ENCODE peak calls at places on chromosomes 6 and 20, in nine cellular contexts. V is T-helper 2 cell; G is T-helper 1 cell; W is activated CD8-positive, alpha-beta T cell treated with anti-CD3 and anti-CD28 coated beads for 36 hours; F is dermis blood vessel endothelial cell; M is HuH-7.5; H is NCI-H1092 treated with DMSO at 0.1 percent for 48 hours; Z is stimulated activated CD8-positive, alpha-beta memory T cell treated with anti-CD3 and anti-CD28 coated beads, Interleukin-15, amount 100 ng/mL, for 4 hours; K is stimulated activated CD4-positive, alpha-beta T cell treated with anti-CD3 and anti-CD28 coated beads, Interleukin-1b, Interleukin-23, amount 100 ng/mL, for 24 hours. C is an unnamed sample.

GRCh38 chr6:30915591-30915946 is 1.5 kb downstream of the VARS2 start:
- DNase-seq in M (peak), V (peak), F (peak), W (peak), G (no peak), H (peak), Z (no peak), K (no peak), C (peak)

GRCh38 chr20:51481311-51481997 is 61.1 kb downstream of the NFATC2 start:
- DNase-seq in F (peak), Z (peak), K (no peak), M (no peak), G (no peak), W (peak), V (peak), H (no peak), C (peak)

GRCh38 chr6:46549155-46549554 is 57.9 kb upstream of the RCAN2 start:
- DNase-seq in V (no peak), G (no peak), K (no peak), F (no peak), M (no peak), W (no peak), H (no peak), Z (no peak), C (no peak)

GRCh38 chr6:28531479-28532128 is 5.9 kb downstream of the GPX5 start:
- DNase-seq in Z (no peak), H (no peak), K (no peak), V (no peak), F (no peak), M (no peak), G (no peak), W (no peak), C (no peak)

GRCh38 chr20:57562541-57563465 is 1.9 kb downstream of the PCK1 start:
- DNase-seq in H (no peak), M (no peak), V (no peak), G (no peak), F (no peak), Z (no peak), K (no peak), W (no peak), C (no peak)

GRCh38 chr6:111692327-111693164 is 86.9 kb upstream of the TRAF3IP2 start:
- DNase-seq in G (no peak), K (no peak), V (no peak), W (no peak), H (no peak), F (peak), M (no peak), Z (no peak), C (no peak)

GRCh38 chr6:107576852-107577251 is 86.9 kb downstream of the SOBP start:
- DNase-seq in V (peak), H (no peak), K (no peak), M (no peak), F (peak), G (no peak), W (peak), Z (no peak), C (no peak)

GRCh38 chr6:87274660-87275273 is 47.6 kb upstream of the SMIM8 start:
- DNase-seq in V (no peak), G (no peak), K (no peak), Z (no peak), M (no peak), F (peak), H (no peak), W (no peak), C (no peak)

GRCh38 chr6:159169193-159169555 is at the start of gene FNDC1:
- DNase-seq in W (peak), G (peak), K (peak), Z (no peak), F (peak), M (peak), V (peak), H (peak), C (peak)

GRCh38 chr20:52076164-52076563 is 115.4 kb downstream of the ZFP64 start:
- DNase-seq in W (no peak), H (no peak), K (no peak), M (no peak), V (no peak), F (peak), G (no peak), Z (no peak), C (no peak)

GRCh38 chr20:16661738-16662137 is 68.1 kb upstream of the SNRPB2 start:
- DNase-seq in H (no peak), Z (no peak), W (no peak), M (no peak), G (no peak), V (no peak), F (no peak), K (no peak), C (no peak)

GRCh38 chr6:116016846-116017545 is 43.7 kb downstream of the FRK start:
- DNase-seq in H (peak), Z (no peak), K (no peak), G (no peak), M (no peak), W (no peak), F (no peak), V (no peak), C (no peak)

GRCh38 chr6:13273931-13274706 is 54.2 kb downstream of the TBC1D7 start:
- DNase-seq in K (peak), F (no peak), H (no peak), G (peak), V (peak), Z (peak), W (peak), M (no peak), C (peak)

GRCh38 chr6:69294862-69295261 is 501.9 kb downstream of the LMBRD1 start:
- DNase-seq in V (no peak), G (no peak), K (no peak), W (no peak), F (no peak), H (no peak), Z (no peak), M (no peak), C (no peak)

GRCh38 chr6:115969207-115969929 is 91.3 kb downstream of the FRK start:
- DNase-seq in Z (no peak), F (no peak), V (no peak), M (no peak), G (no peak), H (no peak), W (no peak), K (no peak), C (no peak)

GRCh38 chr6:160832422-160832821 is 130.4 kb downstream of the PLG start:
- DNase-seq in Z (no peak), W (no peak), G (no peak), H (no peak), F (no peak), V (no peak), M (no peak), K (no peak), C (no peak)

GRCh38 chr20:58130156-58130555 is 98.3 kb downstream of the ANKRD60 start:
- DNase-seq in H (no peak), W (no peak), G (no peak), M (no peak), K (no peak), Z (no peak), F (no peak), V (no peak), C (no peak)

GRCh38 chr20:19828233-19828632 is 70.2 kb downstream of the RIN2 start:
- DNase-seq in V (peak), F (peak), H (peak), K (no peak), Z (no peak), W (peak), G (no peak), M (peak), C (peak)

C was measured in GM13976.